ENCODE peak calls at places on chromosomes 12 and 14, in five cellular contexts. O, X, D, E and J are unnamed samples.

GRCh38 chr14:56342419-56342901 is 224.2 kb downstream of the PELI2 start:
- DNase-seq in E (no peak), O (no peak), D (no peak), X (no peak), J (no peak)

GRCh38 chr14:23099212-23099861 is 4.0 kb downstream of the C14orf119 start:
- DNase-seq in E (peak), X (no peak), O (no peak), D (no peak), J (no peak)

GRCh38 chr12:113247123-113248045 is 26.1 kb downstream of the TPCN1 start:
- DNase-seq in X (no peak), O (no peak), E (peak), D (no peak), J (no peak)

GRCh38 chr12:27859648-27860047 is 79.6 kb upstream of the MANSC4 start:
- DNase-seq in X (no peak), O (no peak), E (no peak), D (no peak), J (no peak)

GRCh38 chr14:105532111-105532623 is 5.8 kb downstream of the TMEM121 start:
- DNase-seq in O (no peak), D (no peak), X (no peak), E (no peak), J (no peak)

GRCh38 chr14:32906672-32907071 is 32.0 kb upstream of the NPAS3 start:
- DNase-seq in D (no peak), E (no peak), O (no peak), X (no peak), J (no peak)

GRCh38 chr14:65704412-65704811 is 291.9 kb downstream of the FUT8 start:
- DNase-seq in E (no peak), O (no peak), X (no peak), D (no peak), J (no peak)

GRCh38 chr14:53516261-53516774 is 363.2 kb upstream of the DDHD1 start:
- DNase-seq in X (no peak), E (no peak), O (no peak), D (no peak), J (no peak)

GRCh38 chr14:100580316-100581227 is 6.6 kb downstream of the BEGAIN start:
- DNase-seq in E (no peak), X (no peak), D (no peak), O (no peak), J (no peak)

GRCh38 chr14:60845523-60845922 is 111.0 kb downstream of the MNAT1 start:
- DNase-seq in O (peak), X (no peak), E (peak), D (no peak), J (no peak)

GRCh38 chr14:106843951-106844483 is 1317.6 kb downstream of the TMEM121 start:
- DNase-seq in X (peak), D (no peak), O (no peak), E (peak), J (no peak)

GRCh38 chr14:68507544-68508081 is 285.3 kb downstream of the ZFP36L1 start:
- DNase-seq in O (peak), X (no peak), E (no peak), D (no peak), J (no peak)

GRCh38 chr12:54463484-54463883 is 9.9 kb downstream of the GTSF1 start:
- DNase-seq in X (no peak), D (no peak), O (no peak), E (no peak), J (no peak)